ENCODE peak calls at places on chromosomes 3 and 15, in six cellular contexts. Q is IMR-90, F is mesendoderm, U is H1, G is neuronal stem cell, Y is trophoblast cell. S is an unnamed sample.

GRCh38 chr3:63576826-63577225 is 75.6 kb upstream of the SNTN start:
- DNase-seq in Q (no peak), F (peak; percentile 75), U (no peak), G (no peak), Y (peak; percentile 26), S (no peak)

GRCh38 chr3:168414149-168414548 is 318.4 kb upstream of the GOLIM4 start:
- DNase-seq in Q (no peak), F (no peak), U (no peak), G (no peak), Y (no peak), S (no peak)

GRCh38 chr3:104763007-104763406 is 603.7 kb upstream of the ALCAM start:
- DNase-seq in Q (peak; percentile 44), F (no peak), U (no peak), G (peak; percentile 5), Y (no peak), S (peak; percentile 19)

GRCh38 chr3:73094127-73094526 is 32.7 kb downstream of the EBLN2 start:
- DNase-seq in Q (no peak), F (peak; percentile 53), U (no peak), G (no peak), Y (peak; percentile 4), S (peak; percentile 43)

GRCh38 chr15:75170711-75171341 is 30.9 kb upstream of the C15orf39 start:
- DNase-seq in Q (no peak), F (no peak), U (no peak), G (no peak), Y (no peak), S (peak; percentile 14)

GRCh38 chr15:74611341-74611740 is 4.3 kb upstream of the CLK3 start:
- DNase-seq in Q (no peak), F (no peak), U (no peak), G (no peak), Y (no peak), S (no peak)

GRCh38 chr3:114439279-114439678 is 145.5 kb downstream of the TIGIT start:
- DNase-seq in Q (peak; percentile 85), F (peak; percentile 28), U (no peak), G (no peak), Y (no peak), S (peak; percentile 54)

GRCh38 chr3:174002543-174002942 is 605.0 kb downstream of the NLGN1 start:
- DNase-seq in Q (no peak), F (peak; percentile 31), U (no peak), G (no peak), Y (no peak), S (no peak)

GRCh38 chr3:150135321-150135721 is 164.6 kb upstream of the PFN2 start:
- DNase-seq in Q (peak; percentile 15), F (peak; percentile 59), U (no peak), G (no peak), Y (no peak), S (peak; percentile 83)

DNA sequence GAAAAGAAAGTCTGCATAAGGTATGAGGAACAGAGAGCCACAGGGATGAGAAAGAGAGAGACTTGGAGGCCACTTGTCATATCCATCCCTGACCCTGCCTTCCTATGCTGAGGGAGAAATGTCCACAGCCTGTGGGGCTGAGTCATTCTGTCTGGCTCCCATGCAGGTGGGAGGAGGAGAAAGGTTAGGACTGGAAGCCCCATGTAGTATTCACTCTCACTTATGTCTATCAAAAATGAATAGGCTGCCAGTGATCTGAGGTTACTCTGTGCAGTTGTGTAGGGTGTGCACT is 71.3 kb downstream of the RAB11A start:
- DNase-seq in Q (peak; percentile 13), F (no peak), U (no peak), G (no peak), Y (peak; percentile 39), S (peak; percentile 5)
- H3K4me3 ChIP-seq in Q (no peak overlapping the region), F (no peak overlapping the region), U (no peak overlapping the region), G (no peak overlapping the region), Y (no peak overlapping the region), S (no peak overlapping the region)

GRCh38 chr3:160400631-160401150 is 1.2 kb downstream of the SMC4 start:
- DNase-seq in Q (no peak), F (peak; percentile 28), U (no peak), G (no peak), Y (peak; percentile 33), S (no peak)

GRCh38 chr3:160398820-160399346 is at the start of gene IFT80:
- DNase-seq in Q (peak; percentile 95), F (peak; percentile 99), U (peak; percentile 76), G (peak; percentile 94), Y (peak; percentile 96), S (peak; percentile 97)

GRCh38 chr3:160400048-160400630 is 689 bp downstream of the SMC4 start:
- DNase-seq in Q (peak; percentile 49), F (no peak), U (no peak), G (no peak), Y (peak; percentile 49), S (peak; percentile 70)

GRCh38 chr3:160401301-160402095 is 2.0 kb downstream of the SMC4 start:
- DNase-seq in Q (peak; percentile 88), F (peak; percentile 19), U (no peak), G (no peak), Y (no peak), S (peak; percentile 82)

DNA sequence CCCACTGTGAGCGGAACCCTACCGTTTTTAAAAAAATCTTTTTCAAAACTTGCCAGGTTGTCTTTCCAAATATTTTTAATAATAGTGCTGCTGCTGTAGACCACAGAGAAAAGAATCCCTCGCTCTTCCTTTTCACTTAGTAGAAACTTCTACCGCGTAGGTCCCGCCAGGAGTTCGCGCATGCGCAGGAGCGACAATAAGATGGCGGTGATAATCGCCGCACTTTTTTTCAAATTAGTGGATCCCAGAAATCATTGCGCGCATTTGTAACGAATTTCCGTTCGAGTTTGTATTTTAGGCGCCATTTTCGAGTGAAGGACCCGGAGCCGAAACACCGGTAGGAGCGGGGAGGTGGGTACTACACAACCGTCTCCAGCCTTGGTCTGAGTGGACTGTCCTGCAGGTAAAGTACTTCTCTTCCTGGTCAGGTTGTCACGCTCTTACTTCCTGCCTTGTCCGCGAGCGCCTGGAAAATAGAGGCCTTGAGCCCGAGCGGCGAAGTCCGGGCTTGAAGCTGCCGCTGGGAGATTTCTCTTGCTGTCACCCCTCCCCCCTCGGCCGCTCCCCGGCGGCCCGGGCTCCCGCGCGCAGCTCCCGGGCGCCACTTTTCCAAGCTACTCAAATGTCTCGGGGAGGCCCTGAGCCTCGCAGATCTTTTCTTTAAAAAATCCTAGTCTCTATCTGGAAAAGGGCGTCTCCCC is at the start of gene SMC4:
- DNase-seq in Q (peak; percentile 92), F (peak; percentile 96), U (peak; percentile 50), G (peak; percentile 93), Y (peak; percentile 88), S (peak; percentile 96)
- H3K4ac ChIP-seq in Q (peak within 1 kb of the TSS; percentile 84), F (peak within 1 kb of the TSS; percentile 64), U (peak within 1 kb of the TSS; percentile 83), G (peak within 1 kb of the TSS; percentile 53), Y (peak within 1 kb of the TSS; percentile 91), S (peak within 1 kb of the TSS; percentile 87)

GRCh38 chr3:28242519-28242918 is 1.1 kb downstream of the CMC1 start:
- DNase-seq in Q (no peak), F (no peak), U (no peak), G (no peak), Y (no peak), S (no peak)

GRCh38 chr3:28243424-28244106 is 2.1 kb downstream of the CMC1 start:
- DNase-seq in Q (no peak), F (peak; percentile 47), U (no peak), G (no peak), Y (peak; percentile 29), S (no peak)

GRCh38 chr3:28241221-28242160 is at the start of gene CMC1:
- DNase-seq in Q (peak; percentile 94), F (peak; percentile 99), U (peak; percentile 94), G (peak; percentile 93), Y (peak; percentile 99), S (peak; percentile 95)

GRCh38 chr3:28239108-28239507 is 2.3 kb upstream of the CMC1 start:
- DNase-seq in Q (no peak), F (no peak), U (no peak), G (no peak), Y (no peak), S (no peak)

GRCh38 chr3:28240440-28240839 is 979 bp upstream of the CMC1 start:
- DNase-seq in Q (no peak), F (peak; percentile 69), U (peak; percentile 23), G (no peak), Y (no peak), S (no peak)
- H3K27ac ChIP-seq in Q (no peak overlapping the region), F (no peak overlapping the region), U (no peak overlapping the region), G (no peak overlapping the region), Y (no peak overlapping the region), S (no peak overlapping the region)

DNA sequence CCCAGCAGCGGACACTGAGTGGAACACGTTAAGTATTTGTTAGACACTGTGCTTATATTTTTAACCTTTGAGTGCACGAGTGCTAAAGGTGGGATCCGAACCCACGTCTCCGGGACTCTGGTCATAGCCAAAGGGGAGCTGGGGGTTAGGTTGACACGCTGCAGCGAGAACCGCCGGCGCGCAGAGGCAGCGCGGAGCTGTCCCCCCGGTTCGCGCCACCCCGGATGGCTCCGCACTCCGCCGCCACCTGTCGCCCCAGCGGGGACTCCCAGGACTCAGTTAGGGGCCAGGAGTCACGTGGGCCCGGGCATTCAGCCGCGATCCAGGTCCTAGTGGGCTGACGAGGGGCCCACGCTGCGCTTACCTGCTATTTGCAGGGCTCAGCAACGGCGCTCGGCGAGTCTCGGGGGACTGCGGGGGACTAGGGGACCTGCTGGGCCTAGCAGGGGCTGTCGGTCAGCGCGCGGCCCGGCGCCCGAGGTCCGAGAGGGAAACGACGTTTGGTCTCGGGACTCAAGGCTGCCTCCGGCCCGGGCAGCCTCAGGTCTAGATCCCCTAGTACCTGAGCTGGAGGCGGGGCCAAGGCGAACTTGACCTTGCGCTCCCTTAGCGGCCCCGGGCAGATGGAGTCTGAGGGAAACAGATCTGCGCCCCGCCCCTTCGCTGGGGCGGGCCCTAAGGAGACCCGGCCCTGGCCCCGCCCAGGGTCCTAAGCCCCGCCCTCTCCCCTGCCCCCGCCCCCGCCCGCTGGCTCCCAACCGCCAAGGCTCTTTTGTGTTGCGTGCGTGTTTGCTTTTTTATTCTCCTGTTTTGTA is at the start of gene NMNAT3:
- DNase-seq in Q (peak; percentile 7), F (peak; percentile 94), U (peak; percentile 83), G (peak; percentile 75), Y (peak; percentile 64), S (peak; percentile 52)
- H3K4me3 ChIP-seq in Q (peak within 1 kb of the TSS; percentile 39), F (peak within 1 kb of the TSS; percentile 36), U (peak within 1 kb of the TSS; percentile 60), G (no peak within 1 kb of the TSS), Y (peak within 1 kb of the TSS; percentile 71), S (peak within 1 kb of the TSS; percentile 72)

DNA sequence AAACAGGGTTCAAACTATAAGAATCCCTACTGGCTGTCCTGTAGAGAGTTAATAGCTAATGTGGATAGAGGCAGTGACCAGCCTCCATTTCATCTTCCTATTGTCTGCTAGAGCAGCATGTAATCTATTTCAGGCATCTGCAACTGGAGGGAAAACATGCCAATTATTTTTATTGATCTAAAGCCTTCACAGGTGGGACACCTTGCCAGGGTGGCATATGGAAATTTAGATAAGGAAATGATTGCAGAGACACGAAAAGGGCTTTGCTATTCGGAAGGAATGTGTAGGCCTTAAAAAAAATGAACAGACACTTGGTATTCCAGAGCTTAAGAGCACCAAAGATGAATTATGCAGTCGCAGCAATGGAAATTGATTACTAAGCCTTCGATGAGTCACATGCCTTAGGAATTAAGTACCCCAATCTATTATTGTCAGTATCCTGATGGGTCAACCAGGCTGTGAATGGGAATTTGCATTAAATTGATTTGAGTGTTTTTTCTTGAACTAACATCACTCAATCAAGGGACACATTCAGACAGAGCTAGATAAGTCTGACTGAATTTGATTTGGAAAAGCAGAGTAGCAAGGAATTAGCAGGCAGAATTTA is 454.7 kb downstream of the SQOR start:
- DNase-seq in Q (no peak), F (peak; percentile 10), U (no peak), G (no peak), Y (no peak), S (no peak)
- H3K4ac ChIP-seq in Q (no peak overlapping the region), F (no peak overlapping the region), U (no peak overlapping the region), G (no peak overlapping the region), Y (no peak overlapping the region), S (no peak overlapping the region)

S was measured in mesenchymal stem cell.